ENCODE peak calls at places on chromosomes 2 and 18, in ten cellular contexts. A, H, F, R, M, S, P, X, I and Q are unnamed samples.

GRCh38 chr2:53028259-53028658 is 739.3 kb upstream of the CHAC2 start:
- DNase-seq in I (no peak), M (peak; percentile 56), S (peak; percentile 8), H (no peak), R (peak; percentile 75), F (peak; percentile 79), A (peak; percentile 48), P (no peak), X (no peak), Q (peak; percentile 57)

GRCh38 chr18:73479472-73479871 is 611.7 kb upstream of the NETO1 start:
- DNase-seq in I (no peak), F (peak; percentile 13), S (peak; percentile 48), H (no peak), A (no peak), X (no peak), R (peak; percentile 45), M (peak; percentile 11), P (no peak), Q (no peak)

GRCh38 chr18:55672574-55673361 is 84.8 kb upstream of the TCF4 start:
- DNase-seq in X (no peak), I (no peak), F (no peak), S (no peak), R (no peak), H (no peak), M (no peak), P (no peak), A (no peak), Q (no peak)

GRCh38 chr2:82959677-82960076 is 1499.4 kb downstream of the SUCLG1 start:
- DNase-seq in H (no peak), S (peak; percentile 1), F (no peak), P (no peak), X (no peak), I (no peak), A (no peak), M (no peak), R (peak; percentile 1), Q (no peak)

GRCh38 chr18:3449702-3450357 is at the start of gene TGIF1:
- DNase-seq in X (peak; percentile 56), M (peak; percentile 94), F (peak; percentile 81), I (peak; percentile 87), H (no peak), S (peak; percentile 88), A (no peak), P (peak; percentile 45), R (peak; percentile 83), Q (no peak)

GRCh38 chr18:51861041-51861440 is 479.0 kb upstream of the DCC start:
- DNase-seq in R (no peak), S (no peak), A (no peak), F (no peak), P (no peak), X (no peak), H (no peak), I (no peak), M (no peak), Q (no peak)

GRCh38 chr2:9268310-9269081 is 61.9 kb downstream of the ASAP2 start:
- DNase-seq in A (no peak), S (no peak), H (no peak), F (no peak), M (no peak), I (no peak), P (no peak), R (no peak), X (no peak), Q (no peak)

GRCh38 chr2:75389271-75389670 is 171.5 kb downstream of the EVA1A start:
- DNase-seq in I (no peak), S (no peak), H (no peak), R (no peak), X (no peak), A (no peak), M (no peak), F (no peak), P (no peak), Q (no peak)

GRCh38 chr2:5697554-5697953 is 5.4 kb downstream of the SOX11 start:
- DNase-seq in X (peak; percentile 25), I (no peak), H (no peak), R (no peak), M (no peak), F (no peak), P (no peak), A (no peak), S (no peak), Q (no peak)

GRCh38 chr2:5699963-5700362 is 7.8 kb downstream of the SOX11 start:
- DNase-seq in R (no peak), F (no peak), H (no peak), I (no peak), M (no peak), S (no peak), X (no peak), A (no peak), P (no peak), Q (no peak)

GRCh38 chr2:5703166-5703565 is 11.0 kb downstream of the SOX11 start:
- DNase-seq in S (no peak), A (no peak), H (no peak), F (no peak), X (no peak), M (no peak), P (no peak), I (no peak), R (no peak), Q (no peak)

GRCh38 chr2:5698171-5698570 is 6.0 kb downstream of the SOX11 start:
- DNase-seq in S (no peak), R (no peak), F (no peak), X (peak; percentile 11), H (no peak), A (no peak), P (no peak), I (no peak), M (no peak), Q (no peak)

DNA sequence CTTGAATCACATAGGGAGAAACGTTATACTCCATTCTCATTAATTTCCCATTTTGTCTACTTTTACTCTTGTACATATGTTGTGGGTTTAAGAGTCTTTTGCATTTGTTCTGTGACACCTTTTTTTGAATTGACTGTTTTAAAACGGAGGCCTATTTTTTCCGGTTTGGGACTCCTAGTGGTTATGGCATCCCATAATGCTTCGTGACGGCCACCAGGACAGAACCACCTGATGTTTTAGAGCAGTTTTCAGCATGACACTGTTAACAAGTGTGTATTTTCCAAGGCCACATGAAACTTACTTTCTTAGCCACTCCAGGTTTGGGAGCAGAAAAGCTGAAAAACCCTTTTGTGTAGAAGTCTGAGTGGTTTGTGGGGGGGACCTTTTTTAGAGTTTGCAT is 8.4 kb downstream of the SOX11 start:
- DNase-seq in P (no peak), I (no peak), A (no peak), M (no peak), X (no peak), S (no peak), H (no peak), F (no peak), R (no peak), Q (no peak)
- TF ChIP-seq CTCF in P (no peak), I (no peak), A (no peak), M (no peak), X (no peak), S (no peak), H (no peak), F (no peak), R (no peak), Q (no peak)

DNA sequence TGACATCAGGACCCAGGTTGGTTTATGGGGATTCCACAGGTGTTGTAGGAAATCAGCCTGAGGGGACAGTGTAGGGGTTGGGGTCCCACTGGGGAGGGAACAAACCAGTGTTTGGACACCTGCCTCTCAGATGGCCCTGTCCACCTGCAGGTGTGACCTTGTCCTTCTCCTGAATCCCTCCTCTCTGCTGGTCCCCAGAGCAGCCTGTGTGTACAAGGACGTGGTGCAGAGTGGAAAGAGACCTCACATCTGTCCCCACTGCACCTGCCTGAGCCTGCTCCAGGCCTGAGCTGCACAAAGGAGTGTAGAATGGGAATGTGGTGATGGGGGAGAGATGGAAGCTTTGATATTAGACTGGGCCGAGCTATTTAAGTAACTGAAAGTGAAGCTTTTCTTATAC is 89.1 kb upstream of the SMAD2 start:
- DNase-seq in A (no peak), R (no peak), S (no peak), I (no peak), H (no peak), P (no peak), X (no peak), F (no peak), M (no peak), Q (no peak)
- H3K4me3 ChIP-seq in A (no peak overlapping the region), R (no peak overlapping the region), S (no peak overlapping the region), I (no peak overlapping the region), H (no peak overlapping the region), P (no peak overlapping the region), X (no peak overlapping the region), F (no peak overlapping the region), M (no peak overlapping the region), Q (no peak overlapping the region)

DNA sequence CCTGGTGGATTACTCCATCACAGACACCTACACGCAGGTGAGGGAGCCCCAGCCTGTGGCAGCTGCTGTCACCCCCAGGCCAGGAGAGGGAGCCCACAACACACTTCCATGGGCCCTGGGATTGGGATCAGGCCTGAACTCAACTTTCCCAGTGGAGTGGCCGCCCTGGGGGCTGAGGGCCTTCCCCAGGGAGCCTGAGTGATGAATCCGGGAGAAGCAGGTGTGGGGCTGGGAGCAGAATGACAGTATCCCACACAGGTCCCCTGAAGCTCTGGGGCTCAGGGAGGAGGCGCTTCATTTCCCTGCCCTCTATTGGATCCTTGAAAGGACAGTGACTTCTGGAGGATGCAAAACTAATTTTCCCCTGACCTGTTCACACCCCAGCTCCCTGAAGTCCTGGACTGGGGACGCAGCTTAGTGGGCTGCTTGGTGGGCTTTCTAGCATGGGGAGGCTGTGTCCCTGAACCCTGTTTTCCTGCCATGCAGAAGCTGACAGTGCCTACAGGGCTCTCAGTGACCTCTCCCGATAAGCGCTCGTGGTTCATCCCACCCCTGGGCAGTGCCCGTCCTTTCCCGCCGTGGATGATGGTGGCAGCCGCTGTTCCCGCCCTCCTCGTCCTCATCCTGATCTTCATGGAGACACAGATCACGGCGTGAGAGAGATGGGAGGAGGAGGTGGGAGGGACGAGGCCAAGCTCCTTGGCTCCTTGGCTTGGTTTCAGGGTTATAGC is 11.0 kb downstream of the SLC4A3 start:
- DNase-seq in M (no peak), H (no peak), F (peak; percentile 24), I (no peak), A (no peak), S (no peak), P (no peak), X (peak; percentile 81), R (no peak), Q (no peak)
- TF ChIP-seq CTCF in M (no peak), H (no peak), F (peak; percentile 57), I (no peak), A (peak; percentile 37), S (peak; percentile 29), P (no peak), X (peak; percentile 14), R (no peak), Q (peak; percentile 39)

DNA sequence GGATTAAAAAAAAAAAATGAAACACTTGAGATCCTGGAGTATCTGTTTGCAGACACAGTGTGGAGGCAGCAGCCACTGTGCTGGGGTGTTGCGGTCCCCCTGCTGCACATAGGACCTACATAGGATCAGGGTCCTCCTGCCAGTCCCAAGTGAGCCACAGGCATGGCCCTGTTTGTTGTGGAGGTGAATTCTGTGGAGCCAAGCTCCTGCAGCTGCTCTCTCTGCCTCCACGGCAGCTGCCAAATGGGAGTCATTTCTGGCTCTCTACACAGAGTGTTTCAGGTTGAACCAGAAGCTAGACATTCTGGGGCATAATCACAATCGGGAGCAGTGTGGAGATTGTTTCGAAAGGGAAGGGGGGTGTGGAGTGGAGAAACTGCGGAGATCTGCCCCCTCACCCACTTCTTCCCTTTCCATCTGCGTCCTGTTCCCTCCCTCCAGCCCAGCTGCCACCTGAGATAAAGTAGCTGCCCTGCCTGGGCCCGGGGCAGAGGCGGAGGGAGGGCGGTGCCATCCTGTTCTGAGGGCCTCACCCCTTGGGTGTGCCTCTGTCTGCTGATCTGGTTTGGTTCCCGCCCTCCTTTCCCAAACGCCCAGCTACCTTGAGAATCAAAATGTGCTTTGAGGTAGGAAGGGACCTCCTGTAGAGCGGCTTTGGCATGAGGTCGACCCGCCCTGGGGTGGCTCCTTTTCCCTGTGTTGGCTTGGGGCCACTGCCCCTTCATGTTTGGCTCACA is 139.4 kb downstream of the WDSUB1 start:
- DNase-seq in S (no peak), X (no peak), F (peak; percentile 10), H (no peak), M (no peak), I (peak; percentile 53), P (no peak), A (no peak), R (no peak), Q (no peak)
- H3K4me3 ChIP-seq in S (no peak overlapping the region), X (no peak overlapping the region), F (no peak overlapping the region), H (no peak overlapping the region), M (no peak overlapping the region), I (no peak overlapping the region), P (no peak overlapping the region), A (no peak overlapping the region), R (no peak overlapping the region), Q (no peak overlapping the region)